ENCODE peak calls at places on chromosomes 7 and 10, in four cellular contexts. E is tibial artery, R is progenitor cell of endocrine pancreas, H is cardiac fibroblast. V is an unnamed sample.
A peak's percentile ranks its signal among the peaks of the same experiment; 100 is the strongest.

GRCh38 chr10:113616244-113617074 is 47.4 kb downstream of the NRAP start:
- DNase-seq in H (peak; percentile 4), E (no peak), R (no peak), V (no peak)

GRCh38 chr10:102090772-102091171 is 25.6 kb downstream of the HPS6 start:
- DNase-seq in E (no peak), R (no peak), H (peak; percentile 28), V (peak; percentile 32)

GRCh38 chr7:115888981-115889668 is 141.4 kb downstream of the TFEC start:
- DNase-seq in H (no peak), R (no peak), E (no peak), V (no peak)

GRCh38 chr7:73847941-73848723 is 5.8 kb upstream of the METTL27 start:
- DNase-seq in H (no peak), E (no peak), R (no peak), V (no peak)

GRCh38 chr7:152513861-152514770 is 78.3 kb upstream of the KMT2C start:
- DNase-seq in E (no peak), R (no peak), H (no peak), V (no peak)

GRCh38 chr10:124523886-124524285 is 62.3 kb downstream of the LHPP start:
- DNase-seq in H (no peak), E (no peak), R (no peak), V (no peak)

GRCh38 chr10:7264313-7264741 is 146.5 kb downstream of the SFMBT2 start:
- DNase-seq in H (peak; percentile 5), R (no peak), E (no peak), V (no peak)

GRCh38 chr10:74026428-74026979 is 28.6 kb downstream of the VCL start:
- DNase-seq in R (no peak), H (no peak), E (no peak), V (no peak)

GRCh38 chr10:97887399-97887798 is 37.8 kb downstream of the GOLGA7B start:
- DNase-seq in H (no peak), E (no peak), R (no peak), V (no peak)

GRCh38 chr7:130216750-130217149 is 9.1 kb downstream of the SSMEM1 start:
- DNase-seq in H (no peak), R (no peak), E (no peak), V (no peak)

GRCh38 chr10:118007773-118008172 is 39.0 kb downstream of the RAB11FIP2 start:
- DNase-seq in H (no peak), R (no peak), E (no peak), V (no peak)

GRCh38 chr7:135976312-135977019 is 693 bp downstream of the MTPN start:
- DNase-seq in R (no peak), E (no peak), H (no peak), V (no peak)

GRCh38 chr10:67849331-67850011 is 11.5 kb upstream of the DNAJC12 start:
- DNase-seq in H (peak; percentile 96), R (peak; percentile 75), E (peak; percentile 96), V (peak; percentile 91)

GRCh38 chr10:113002449-113002777 is 52.4 kb downstream of the TCF7L2 start:
- DNase-seq in H (no peak), R (no peak), E (no peak), V (no peak)

GRCh38 chr10:7408494-7409044 is 2.3 kb downstream of the SFMBT2 start:
- DNase-seq in R (peak; percentile 58), H (no peak), E (peak; percentile 73), V (peak; percentile 58)

GRCh38 chr10:108112218-108112617 is 947.7 kb upstream of the SORCS1 start:
- DNase-seq in H (peak; percentile 1), R (no peak), E (no peak), V (no peak)

GRCh38 chr10:70668454-70668970 is 3.8 kb upstream of the ADAMTS14 start:
- DNase-seq in R (no peak), H (peak; percentile 41), E (no peak), V (no peak)

GRCh38 chr7:77498659-77499379 is 38.3 kb upstream of the PTPN12 start:
- DNase-seq in H (no peak), R (no peak), E (no peak), V (no peak)

GRCh38 chr7:151382079-151382885 is 27.6 kb downstream of the WDR86 start:
- DNase-seq in R (no peak), E (no peak), H (no peak), V (no peak)

GRCh38 chr10:49113741-49114141 is 1.6 kb downstream of the VSTM4 start:
- DNase-seq in R (no peak), H (no peak), E (no peak), V (peak; percentile 51)

GRCh38 chr7:143519411-143520131 is 41.9 kb downstream of the TAS2R41 start:
- DNase-seq in R (no peak), E (no peak), H (peak; percentile 82), V (no peak)

GRCh38 chr7:126424985-126425384 is 827.8 kb downstream of the GRM8 start:
- DNase-seq in E (no peak), H (no peak), R (no peak), V (no peak)

GRCh38 chr10:50637003-50637579 is 13.3 kb upstream of the SGMS1 start:
- DNase-seq in H (peak; percentile 24), E (no peak), R (no peak), V (peak; percentile 14)

GRCh38 chr7:51325231-51325630 is 8.6 kb upstream of the COBL start:
- DNase-seq in E (no peak), H (no peak), R (no peak), V (no peak)